ENCODE peak calls at places on chromosomes 11 and 22, in ten cellular contexts. One of them, this sample, is unnamed.

GRCh38 chr22:32199961-32200360 is 4.9 kb downstream of the RFPL2 start:
- DNase-seq in neuronal stem cell: no peak
- DNase-seq in fibroblast of pulmonary artery: no peak
- DNase-seq in DND-41: no peak
- DNase-seq in cardiac muscle cell: no peak
- DNase-seq in BJ: no peak
- DNase-seq in GM12865: no peak
- DNase-seq in small intestine: no peak
- DNase-seq in stomach: no peak
- DNase-seq in epithelial cell of esophagus: no peak
- DNase-seq in this sample: no peak

GRCh38 chr11:12938590-12939247 is 70.4 kb upstream of the RASSF10 start:
- DNase-seq in neuronal stem cell: no peak
- DNase-seq in fibroblast of pulmonary artery: no peak
- DNase-seq in DND-41: no peak
- DNase-seq in cardiac muscle cell: no peak
- DNase-seq in BJ: no peak
- DNase-seq in GM12865: no peak
- DNase-seq in small intestine: no peak
- DNase-seq in stomach: no peak
- DNase-seq in epithelial cell of esophagus: no peak
- DNase-seq in this sample: no peak

GRCh38 chr11:96015911-96016565 is 92.1 kb upstream of the MTMR2 start:
- DNase-seq in neuronal stem cell: no peak
- DNase-seq in fibroblast of pulmonary artery: no peak
- DNase-seq in DND-41: peak; percentile 75
- DNase-seq in cardiac muscle cell: no peak
- DNase-seq in BJ: no peak
- DNase-seq in GM12865: no peak
- DNase-seq in small intestine: no peak
- DNase-seq in stomach: no peak
- DNase-seq in epithelial cell of esophagus: no peak
- DNase-seq in this sample: no peak

GRCh38 chr11:60859616-60860250 is 4.0 kb upstream of the PTGDR2 start:
- DNase-seq in neuronal stem cell: no peak
- DNase-seq in fibroblast of pulmonary artery: no peak
- DNase-seq in DND-41: no peak
- DNase-seq in cardiac muscle cell: no peak
- DNase-seq in BJ: no peak
- DNase-seq in GM12865: no peak
- DNase-seq in small intestine: no peak
- DNase-seq in stomach: no peak
- DNase-seq in epithelial cell of esophagus: no peak
- DNase-seq in this sample: no peak

GRCh38 chr11:68436985-68437926 is 23.3 kb upstream of the PPP6R3 start:
- DNase-seq in neuronal stem cell: no peak
- DNase-seq in fibroblast of pulmonary artery: peak; percentile 88
- DNase-seq in DND-41: no peak
- DNase-seq in cardiac muscle cell: no peak
- DNase-seq in BJ: no peak
- DNase-seq in GM12865: no peak
- DNase-seq in small intestine: no peak
- DNase-seq in stomach: no peak
- DNase-seq in epithelial cell of esophagus: peak; percentile 72
- DNase-seq in this sample: peak; percentile 79

GRCh38 chr11:17572359-17572690 is 25.3 kb downstream of the OTOG start:
- DNase-seq in neuronal stem cell: no peak
- DNase-seq in fibroblast of pulmonary artery: no peak
- DNase-seq in DND-41: no peak
- DNase-seq in cardiac muscle cell: no peak
- DNase-seq in BJ: no peak
- DNase-seq in GM12865: no peak
- DNase-seq in small intestine: no peak
- DNase-seq in stomach: peak; percentile 17
- DNase-seq in epithelial cell of esophagus: no peak
- DNase-seq in this sample: no peak

GRCh38 chr11:116232364-116232801 is 540.4 kb downstream of the BUD13 start:
- DNase-seq in neuronal stem cell: no peak
- DNase-seq in fibroblast of pulmonary artery: no peak
- DNase-seq in DND-41: no peak
- DNase-seq in cardiac muscle cell: no peak
- DNase-seq in BJ: no peak
- DNase-seq in GM12865: no peak
- DNase-seq in small intestine: no peak
- DNase-seq in stomach: no peak
- DNase-seq in epithelial cell of esophagus: no peak
- DNase-seq in this sample: no peak

GRCh38 chr11:17400048-17400775 is 11.8 kb upstream of the KCNJ11 start:
- DNase-seq in neuronal stem cell: no peak
- DNase-seq in fibroblast of pulmonary artery: no peak
- DNase-seq in DND-41: no peak
- DNase-seq in cardiac muscle cell: no peak
- DNase-seq in BJ: no peak
- DNase-seq in GM12865: peak; percentile 35
- DNase-seq in small intestine: no peak
- DNase-seq in stomach: no peak
- DNase-seq in epithelial cell of esophagus: no peak
- DNase-seq in this sample: no peak

GRCh38 chr11:126049159-126049558 is 13.5 kb downstream of the CDON start:
- DNase-seq in neuronal stem cell: no peak
- DNase-seq in fibroblast of pulmonary artery: no peak
- DNase-seq in DND-41: no peak
- DNase-seq in cardiac muscle cell: no peak
- DNase-seq in BJ: no peak
- DNase-seq in GM12865: no peak
- DNase-seq in small intestine: no peak
- DNase-seq in stomach: no peak
- DNase-seq in epithelial cell of esophagus: no peak
- DNase-seq in this sample: no peak

GRCh38 chr11:46452918-46453517 is 61.4 kb upstream of the CHRM4 start:
- DNase-seq in neuronal stem cell: no peak
- DNase-seq in fibroblast of pulmonary artery: no peak
- DNase-seq in DND-41: no peak
- DNase-seq in cardiac muscle cell: no peak
- DNase-seq in BJ: no peak
- DNase-seq in GM12865: no peak
- DNase-seq in small intestine: no peak
- DNase-seq in stomach: no peak
- DNase-seq in epithelial cell of esophagus: no peak
- DNase-seq in this sample: no peak

GRCh38 chr11:4048340-4048739 is 46.3 kb upstream of the RRM1 start:
- DNase-seq in neuronal stem cell: no peak
- DNase-seq in fibroblast of pulmonary artery: no peak
- DNase-seq in DND-41: no peak
- DNase-seq in cardiac muscle cell: no peak
- DNase-seq in BJ: no peak
- DNase-seq in GM12865: no peak
- DNase-seq in small intestine: no peak
- DNase-seq in stomach: no peak
- DNase-seq in epithelial cell of esophagus: no peak
- DNase-seq in this sample: no peak

GRCh38 chr22:46754110-46754799 is 8.2 kb upstream of the TBC1D22A start:
- DNase-seq in neuronal stem cell: no peak
- DNase-seq in fibroblast of pulmonary artery: peak; percentile 98
- DNase-seq in DND-41: no peak
- DNase-seq in cardiac muscle cell: no peak
- DNase-seq in BJ: peak; percentile 93
- DNase-seq in GM12865: peak; percentile 77
- DNase-seq in small intestine: peak; percentile 97
- DNase-seq in stomach: peak; percentile 94
- DNase-seq in epithelial cell of esophagus: peak; percentile 97
- DNase-seq in this sample: peak; percentile 99

GRCh38 chr11:63816732-63817131 is 3.5 kb downstream of the SPINDOC start:
- DNase-seq in neuronal stem cell: no peak
- DNase-seq in fibroblast of pulmonary artery: no peak
- DNase-seq in DND-41: no peak
- DNase-seq in cardiac muscle cell: no peak
- DNase-seq in BJ: no peak
- DNase-seq in GM12865: no peak
- DNase-seq in small intestine: no peak
- DNase-seq in stomach: no peak
- DNase-seq in epithelial cell of esophagus: no peak
- DNase-seq in this sample: no peak

GRCh38 chr11:63813563-63814382 is 517 bp downstream of the SPINDOC start:
- DNase-seq in neuronal stem cell: peak; percentile 46
- DNase-seq in fibroblast of pulmonary artery: peak; percentile 43
- DNase-seq in DND-41: peak; percentile 69
- DNase-seq in cardiac muscle cell: peak; percentile 73
- DNase-seq in BJ: no peak
- DNase-seq in GM12865: peak; percentile 68
- DNase-seq in small intestine: no peak
- DNase-seq in stomach: peak; percentile 33
- DNase-seq in epithelial cell of esophagus: peak; percentile 37
- DNase-seq in this sample: peak; percentile 2

GRCh38 chr11:63811522-63811921 is 1.7 kb upstream of the SPINDOC start:
- DNase-seq in neuronal stem cell: no peak
- DNase-seq in fibroblast of pulmonary artery: no peak
- DNase-seq in DND-41: no peak
- DNase-seq in cardiac muscle cell: no peak
- DNase-seq in BJ: no peak
- DNase-seq in GM12865: no peak
- DNase-seq in small intestine: no peak
- DNase-seq in stomach: no peak
- DNase-seq in epithelial cell of esophagus: no peak
- DNase-seq in this sample: no peak

GRCh38 chr11:63813035-63813562 is at the start of gene SPINDOC:
- DNase-seq in neuronal stem cell: peak; percentile 77
- DNase-seq in fibroblast of pulmonary artery: peak; percentile 57
- DNase-seq in DND-41: peak; percentile 80
- DNase-seq in cardiac muscle cell: peak; percentile 89
- DNase-seq in BJ: no peak
- DNase-seq in GM12865: peak; percentile 79
- DNase-seq in small intestine: peak; percentile 59
- DNase-seq in stomach: peak; percentile 80
- DNase-seq in epithelial cell of esophagus: peak; percentile 72
- DNase-seq in this sample: peak; percentile 43

GRCh38 chr11:63814383-63814736 is 1.1 kb downstream of the SPINDOC start:
- DNase-seq in neuronal stem cell: no peak
- DNase-seq in fibroblast of pulmonary artery: no peak
- DNase-seq in DND-41: no peak
- DNase-seq in cardiac muscle cell: no peak
- DNase-seq in BJ: no peak
- DNase-seq in GM12865: peak; percentile 48
- DNase-seq in small intestine: no peak
- DNase-seq in stomach: no peak
- DNase-seq in epithelial cell of esophagus: no peak
- DNase-seq in this sample: no peak
- H3K4me3 ChIP-seq in neuronal stem cell: peak overlapping the region; percentile 98
- H3K4me3 ChIP-seq in fibroblast of pulmonary artery: peak overlapping the region; percentile 88
- H3K4me3 ChIP-seq in DND-41: peak overlapping the region; percentile 97
- H3K4me3 ChIP-seq in cardiac muscle cell: peak overlapping the region; percentile 98
- H3K4me3 ChIP-seq in BJ: peak overlapping the region; percentile 80
- H3K4me3 ChIP-seq in GM12865: peak overlapping the region; percentile 95
- H3K4me3 ChIP-seq in small intestine: peak overlapping the region; percentile 83
- H3K4me3 ChIP-seq in stomach: peak overlapping the region; percentile 99
- H3K4me3 ChIP-seq in epithelial cell of esophagus: peak overlapping the region; percentile 77
- H3K4me3 ChIP-seq in this sample: peak overlapping the region; percentile 95

GRCh38 chr22:26658161-26658560 is 773 bp downstream of the MIAT start:
- DNase-seq in neuronal stem cell: no peak
- DNase-seq in fibroblast of pulmonary artery: no peak
- DNase-seq in DND-41: no peak
- DNase-seq in cardiac muscle cell: no peak
- DNase-seq in BJ: no peak
- DNase-seq in GM12865: no peak
- DNase-seq in small intestine: no peak
- DNase-seq in stomach: no peak
- DNase-seq in epithelial cell of esophagus: no peak
- DNase-seq in this sample: no peak
- H3K4me3 ChIP-seq in neuronal stem cell: peak overlapping the region; percentile 92
- H3K4me3 ChIP-seq in fibroblast of pulmonary artery: peak overlapping the region; percentile 37
- H3K4me3 ChIP-seq in DND-41: peak overlapping the region; percentile 59
- H3K4me3 ChIP-seq in cardiac muscle cell: peak overlapping the region; percentile 20
- H3K4me3 ChIP-seq in BJ: peak overlapping the region; percentile 28
- H3K4me3 ChIP-seq in GM12865: peak overlapping the region; percentile 64
- H3K4me3 ChIP-seq in small intestine: no peak overlapping the region
- H3K4me3 ChIP-seq in stomach: peak overlapping the region; percentile 37
- H3K4me3 ChIP-seq in epithelial cell of esophagus: no peak overlapping the region
- H3K4me3 ChIP-seq in this sample: peak overlapping the region; percentile 38

DNA sequence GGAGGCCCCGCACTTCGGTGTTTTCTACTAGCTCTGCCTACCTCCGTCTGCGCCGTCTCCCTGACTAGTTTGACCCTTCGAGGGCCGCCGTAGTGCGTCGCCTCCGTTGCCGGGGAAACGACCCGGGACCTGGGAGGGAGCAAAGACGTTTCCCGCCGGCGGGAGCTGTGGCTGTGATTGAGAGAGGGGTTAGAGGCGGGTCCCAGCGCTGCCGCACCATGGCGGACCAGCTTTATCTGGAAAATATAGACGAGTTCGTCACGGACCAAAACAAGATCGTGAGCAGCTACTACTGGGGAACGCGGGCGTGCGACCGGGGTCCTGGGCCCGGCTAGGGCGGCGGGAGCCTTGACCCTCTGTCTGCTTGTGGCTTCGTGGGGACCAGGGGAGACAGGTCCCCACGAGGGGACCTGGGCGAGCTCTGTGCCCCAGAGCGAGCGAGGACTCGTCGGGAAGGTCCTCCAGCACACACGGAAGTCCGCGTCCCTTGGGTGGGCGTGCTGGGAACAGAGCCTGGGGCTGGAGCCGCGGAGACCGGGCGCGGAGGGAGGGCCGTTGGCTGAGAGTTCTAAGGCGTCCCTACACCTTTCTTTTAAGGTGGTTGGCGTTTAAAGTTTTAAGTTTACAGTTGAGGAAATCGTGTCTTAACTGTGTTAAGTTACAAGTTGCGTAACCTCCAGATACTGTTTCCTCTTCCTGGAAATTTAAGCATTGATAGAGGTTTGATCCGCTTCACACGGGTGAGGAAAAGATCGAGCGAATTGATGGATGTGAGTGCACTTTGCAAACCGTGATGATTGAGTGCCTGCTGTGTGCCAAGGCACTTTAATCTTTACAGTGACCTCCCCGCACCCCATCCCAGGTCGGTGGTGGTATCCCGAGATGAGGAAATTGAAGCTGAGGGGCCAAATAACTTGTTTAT is at the start of gene POLD3:
- DNase-seq in neuronal stem cell: peak; percentile 89
- DNase-seq in fibroblast of pulmonary artery: peak; percentile 89
- DNase-seq in DND-41: peak; percentile 96
- DNase-seq in cardiac muscle cell: peak; percentile 97
- DNase-seq in BJ: peak; percentile 47
- DNase-seq in GM12865: peak; percentile 92
- DNase-seq in small intestine: peak; percentile 94
- DNase-seq in stomach: peak; percentile 96
- DNase-seq in epithelial cell of esophagus: peak; percentile 92
- DNase-seq in this sample: peak; percentile 88
- H3K4me3 ChIP-seq in neuronal stem cell: peak within 1 kb of the TSS; percentile 100
- H3K4me3 ChIP-seq in fibroblast of pulmonary artery: peak within 1 kb of the TSS; percentile 97
- H3K4me3 ChIP-seq in DND-41: peak within 1 kb of the TSS; percentile 76
- H3K4me3 ChIP-seq in cardiac muscle cell: peak within 1 kb of the TSS; percentile 87
- H3K4me3 ChIP-seq in BJ: peak within 1 kb of the TSS; percentile 88
- H3K4me3 ChIP-seq in GM12865: peak within 1 kb of the TSS; percentile 77
- H3K4me3 ChIP-seq in small intestine: peak within 1 kb of the TSS; percentile 99
- H3K4me3 ChIP-seq in stomach: peak within 1 kb of the TSS; percentile 98
- H3K4me3 ChIP-seq in epithelial cell of esophagus: peak within 1 kb of the TSS; percentile 93
- H3K4me3 ChIP-seq in this sample: peak within 1 kb of the TSS; percentile 90

DNA sequence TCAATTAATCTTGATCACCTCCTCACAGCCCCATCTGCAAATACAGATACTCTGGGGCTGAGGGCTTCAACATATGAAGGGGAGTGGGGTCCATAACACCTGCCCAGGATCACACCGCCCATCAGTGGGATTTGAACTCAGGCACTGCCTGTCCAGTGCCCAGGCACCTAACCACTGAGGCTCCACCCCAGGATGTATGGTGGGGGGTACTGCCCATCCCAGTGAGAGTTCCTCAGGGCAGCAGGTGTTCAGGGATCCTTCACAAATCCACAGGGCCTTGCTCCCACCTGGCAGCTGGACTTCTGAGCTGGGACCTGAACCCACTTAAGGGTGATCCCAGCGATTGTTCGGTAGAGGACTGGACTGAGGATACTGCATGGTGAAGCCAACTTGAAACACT is 33.2 kb downstream of the PRDM11 start:
- DNase-seq in neuronal stem cell: no peak
- DNase-seq in fibroblast of pulmonary artery: no peak
- DNase-seq in DND-41: no peak
- DNase-seq in cardiac muscle cell: no peak
- DNase-seq in BJ: no peak
- DNase-seq in GM12865: no peak
- DNase-seq in small intestine: no peak
- DNase-seq in stomach: no peak
- DNase-seq in epithelial cell of esophagus: no peak
- DNase-seq in this sample: no peak
- H3K4me3 ChIP-seq in neuronal stem cell: peak overlapping the region; percentile 75
- H3K4me3 ChIP-seq in fibroblast of pulmonary artery: peak overlapping the region; percentile 21
- H3K4me3 ChIP-seq in DND-41: no peak overlapping the region
- H3K4me3 ChIP-seq in cardiac muscle cell: peak overlapping the region; percentile 40
- H3K4me3 ChIP-seq in BJ: no peak overlapping the region
- H3K4me3 ChIP-seq in GM12865: peak overlapping the region; percentile 35
- H3K4me3 ChIP-seq in small intestine: no peak overlapping the region
- H3K4me3 ChIP-seq in stomach: peak overlapping the region; percentile 61
- H3K4me3 ChIP-seq in epithelial cell of esophagus: peak overlapping the region; percentile 21
- H3K4me3 ChIP-seq in this sample: peak overlapping the region; percentile 37

This sample was measured in brain microvascular endothelial cell.